ENCODE peak calls at places on chromosomes 11 and 22, in nine cellular contexts. E is effector memory CD8-positive, alpha-beta T cell; Z is right lobe of liver; F is activated T-cell treated with anti-CD3 and anti-CD28 coated beads, Interleukin-2, amount 50 U/mL, for 72 hours; V is endothelial cell of umbilical vein; N is RWPE2; Q is frontal cortex; U is body of pancreas; Y is NCI-H2081 treated with DMSO at 0.1 percent for 48 hours. P is an unnamed sample.
A peak's percentile ranks its signal among the peaks of the same experiment; 100 is the strongest.

GRCh38 chr22:43173976-43174720 is 12.8 kb downstream of the TTLL12 start:
- DNase-seq in E (no peak), Z (no peak), F (no peak), V (no peak), N (peak; percentile 51), Q (no peak), U (no peak), Y (no peak), P (no peak)

GRCh38 chr22:28903080-28903479 is 19.7 kb downstream of the ZNRF3 start:
- DNase-seq in E (no peak), Z (peak; percentile 54), F (no peak), V (no peak), N (no peak), Q (no peak), U (no peak), Y (no peak), P (no peak)

GRCh38 chr22:17172172-17172833 is 13.2 kb upstream of the HDHD5 start:
- DNase-seq in E (no peak), Z (peak; percentile 76), F (no peak), V (no peak), N (no peak), Q (peak; percentile 27), U (peak; percentile 50), Y (no peak), P (no peak)

GRCh38 chr11:79744941-79745340 is 304.1 kb upstream of the TENM4 start:
- DNase-seq in E (no peak), Z (no peak), F (no peak), V (no peak), N (no peak), Q (no peak), U (no peak), Y (no peak), P (no peak)

GRCh38 chr11:1300121-1300520 is 9.3 kb downstream of the TOLLIP start:
- DNase-seq in E (no peak), Z (no peak), F (no peak), V (no peak), N (no peak), Q (no peak), U (no peak), Y (no peak), P (no peak)

GRCh38 chr22:18970180-18970947 is 34.3 kb upstream of the PRODH start:
- DNase-seq in E (no peak), Z (no peak), F (peak; percentile 21), V (no peak), N (no peak), Q (peak; percentile 42), U (peak; percentile 40), Y (no peak), P (no peak)

GRCh38 chr11:4704790-4705334 is 278 bp downstream of the MMP26 start:
- DNase-seq in E (no peak), Z (no peak), F (no peak), V (no peak), N (no peak), Q (no peak), U (no peak), Y (peak; percentile 77), P (no peak)

GRCh38 chr11:110491577-110492352 is 62.0 kb downstream of the FDX1 start:
- DNase-seq in E (no peak), Z (no peak), F (no peak), V (no peak), N (no peak), Q (no peak), U (no peak), Y (no peak), P (peak; percentile 66)

GRCh38 chr11:62726156-62727006 is 876 bp downstream of the HNRNPUL2 start:
- DNase-seq in E (no peak), Z (peak; percentile 66), F (no peak), V (peak; percentile 23), N (no peak), Q (no peak), U (peak; percentile 34), Y (no peak), P (no peak)